ENCODE peak calls at places on chromosomes 12 and 14, in eight cellular contexts. One of them, this sample, is unnamed.
A peak's percentile ranks its signal among the peaks of the same experiment; 100 is the strongest.

GRCh38 chr14:33512201-33512600 is 438.7 kb downstream of the EGLN3 start:
- DNase-seq in amygdala: no peak
- DNase-seq in astrocyte of the spinal cord: peak; percentile 73
- DNase-seq in right lobe of liver: no peak
- DNase-seq in stimulated activated CD4-positive, alpha-beta T cell treated with anti-CD3 and anti-CD28 coated beads, Interleukin-1b, Interleukin-23, amount 100 ng/mL, for 4 hours: no peak
- DNase-seq in neural crest cell: no peak
- DNase-seq in posterior cingulate gyrus: no peak
- DNase-seq in fibroblast of pulmonary artery: peak; percentile 92
- DNase-seq in this sample: no peak

GRCh38 chr12:879641-880040 is 69.9 kb downstream of the RAD52 start:
- DNase-seq in amygdala: no peak
- DNase-seq in astrocyte of the spinal cord: peak; percentile 65
- DNase-seq in right lobe of liver: no peak
- DNase-seq in stimulated activated CD4-positive, alpha-beta T cell treated with anti-CD3 and anti-CD28 coated beads, Interleukin-1b, Interleukin-23, amount 100 ng/mL, for 4 hours: no peak
- DNase-seq in neural crest cell: no peak
- DNase-seq in posterior cingulate gyrus: no peak
- DNase-seq in fibroblast of pulmonary artery: peak; percentile 39
- DNase-seq in this sample: no peak

GRCh38 chr14:23300687-23301223 is 1.9 kb downstream of the PPP1R3E start:
- DNase-seq in amygdala: peak; percentile 73
- DNase-seq in astrocyte of the spinal cord: peak; percentile 18
- DNase-seq in right lobe of liver: peak; percentile 62
- DNase-seq in stimulated activated CD4-positive, alpha-beta T cell treated with anti-CD3 and anti-CD28 coated beads, Interleukin-1b, Interleukin-23, amount 100 ng/mL, for 4 hours: no peak
- DNase-seq in neural crest cell: no peak
- DNase-seq in posterior cingulate gyrus: peak; percentile 85
- DNase-seq in fibroblast of pulmonary artery: peak; percentile 28
- DNase-seq in this sample: no peak

GRCh38 chr14:30355431-30355913 is 203.5 kb upstream of the G2E3 start:
- DNase-seq in amygdala: no peak
- DNase-seq in astrocyte of the spinal cord: no peak
- DNase-seq in right lobe of liver: no peak
- DNase-seq in stimulated activated CD4-positive, alpha-beta T cell treated with anti-CD3 and anti-CD28 coated beads, Interleukin-1b, Interleukin-23, amount 100 ng/mL, for 4 hours: no peak
- DNase-seq in neural crest cell: no peak
- DNase-seq in posterior cingulate gyrus: no peak
- DNase-seq in fibroblast of pulmonary artery: peak; percentile 1
- DNase-seq in this sample: no peak

GRCh38 chr12:6662602-6662905 is 365 bp downstream of the ING4 start:
- DNase-seq in amygdala: no peak
- DNase-seq in astrocyte of the spinal cord: no peak
- DNase-seq in right lobe of liver: no peak
- DNase-seq in stimulated activated CD4-positive, alpha-beta T cell treated with anti-CD3 and anti-CD28 coated beads, Interleukin-1b, Interleukin-23, amount 100 ng/mL, for 4 hours: no peak
- DNase-seq in neural crest cell: no peak
- DNase-seq in posterior cingulate gyrus: no peak
- DNase-seq in fibroblast of pulmonary artery: no peak
- DNase-seq in this sample: no peak

GRCh38 chr14:85233756-85234545 is 296.0 kb upstream of the FLRT2 start:
- DNase-seq in amygdala: no peak
- DNase-seq in astrocyte of the spinal cord: peak; percentile 53
- DNase-seq in right lobe of liver: no peak
- DNase-seq in stimulated activated CD4-positive, alpha-beta T cell treated with anti-CD3 and anti-CD28 coated beads, Interleukin-1b, Interleukin-23, amount 100 ng/mL, for 4 hours: no peak
- DNase-seq in neural crest cell: no peak
- DNase-seq in posterior cingulate gyrus: no peak
- DNase-seq in fibroblast of pulmonary artery: peak; percentile 61
- DNase-seq in this sample: no peak

GRCh38 chr14:75825147-75825592 is 156.6 kb downstream of the TGFB3 start:
- DNase-seq in amygdala: no peak
- DNase-seq in astrocyte of the spinal cord: peak; percentile 78
- DNase-seq in right lobe of liver: no peak
- DNase-seq in stimulated activated CD4-positive, alpha-beta T cell treated with anti-CD3 and anti-CD28 coated beads, Interleukin-1b, Interleukin-23, amount 100 ng/mL, for 4 hours: no peak
- DNase-seq in neural crest cell: no peak
- DNase-seq in posterior cingulate gyrus: no peak
- DNase-seq in fibroblast of pulmonary artery: peak; percentile 65
- DNase-seq in this sample: no peak

GRCh38 chr12:63008372-63008771 is 73.4 kb upstream of the PPM1H start:
- DNase-seq in amygdala: no peak
- DNase-seq in astrocyte of the spinal cord: no peak
- DNase-seq in right lobe of liver: no peak
- DNase-seq in stimulated activated CD4-positive, alpha-beta T cell treated with anti-CD3 and anti-CD28 coated beads, Interleukin-1b, Interleukin-23, amount 100 ng/mL, for 4 hours: no peak
- DNase-seq in neural crest cell: no peak
- DNase-seq in posterior cingulate gyrus: no peak
- DNase-seq in fibroblast of pulmonary artery: no peak
- DNase-seq in this sample: no peak

GRCh38 chr12:78878866-78879265 is 14.3 kb downstream of the SYT1 start:
- DNase-seq in amygdala: no peak
- DNase-seq in astrocyte of the spinal cord: no peak
- DNase-seq in right lobe of liver: no peak
- DNase-seq in stimulated activated CD4-positive, alpha-beta T cell treated with anti-CD3 and anti-CD28 coated beads, Interleukin-1b, Interleukin-23, amount 100 ng/mL, for 4 hours: no peak
- DNase-seq in neural crest cell: no peak
- DNase-seq in posterior cingulate gyrus: no peak
- DNase-seq in fibroblast of pulmonary artery: no peak
- DNase-seq in this sample: no peak

GRCh38 chr12:71521125-71521524 is 81.5 kb downstream of the LGR5 start:
- DNase-seq in amygdala: no peak
- DNase-seq in astrocyte of the spinal cord: no peak
- DNase-seq in right lobe of liver: no peak
- DNase-seq in stimulated activated CD4-positive, alpha-beta T cell treated with anti-CD3 and anti-CD28 coated beads, Interleukin-1b, Interleukin-23, amount 100 ng/mL, for 4 hours: no peak
- DNase-seq in neural crest cell: no peak
- DNase-seq in posterior cingulate gyrus: no peak
- DNase-seq in fibroblast of pulmonary artery: no peak
- DNase-seq in this sample: no peak

GRCh38 chr12:132214906-132215643 is 70.8 kb downstream of the NOC4L start:
- DNase-seq in amygdala: no peak
- DNase-seq in astrocyte of the spinal cord: no peak
- DNase-seq in right lobe of liver: no peak
- DNase-seq in stimulated activated CD4-positive, alpha-beta T cell treated with anti-CD3 and anti-CD28 coated beads, Interleukin-1b, Interleukin-23, amount 100 ng/mL, for 4 hours: no peak
- DNase-seq in neural crest cell: no peak
- DNase-seq in posterior cingulate gyrus: no peak
- DNase-seq in fibroblast of pulmonary artery: no peak
- DNase-seq in this sample: no peak

GRCh38 chr12:4824415-4824814 is 85.3 kb upstream of the KCNA1 start:
- DNase-seq in amygdala: no peak
- DNase-seq in astrocyte of the spinal cord: peak; percentile 79
- DNase-seq in right lobe of liver: no peak
- DNase-seq in stimulated activated CD4-positive, alpha-beta T cell treated with anti-CD3 and anti-CD28 coated beads, Interleukin-1b, Interleukin-23, amount 100 ng/mL, for 4 hours: no peak
- DNase-seq in neural crest cell: no peak
- DNase-seq in posterior cingulate gyrus: no peak
- DNase-seq in fibroblast of pulmonary artery: peak; percentile 48
- DNase-seq in this sample: no peak

GRCh38 chr12:28346567-28346966 is 156.3 kb downstream of the CCDC91 start:
- DNase-seq in amygdala: no peak
- DNase-seq in astrocyte of the spinal cord: no peak
- DNase-seq in right lobe of liver: no peak
- DNase-seq in stimulated activated CD4-positive, alpha-beta T cell treated with anti-CD3 and anti-CD28 coated beads, Interleukin-1b, Interleukin-23, amount 100 ng/mL, for 4 hours: no peak
- DNase-seq in neural crest cell: no peak
- DNase-seq in posterior cingulate gyrus: no peak
- DNase-seq in fibroblast of pulmonary artery: no peak
- DNase-seq in this sample: no peak

GRCh38 chr12:53674977-53675700 is 744 bp downstream of the ATP5MC2 start:
- DNase-seq in amygdala: no peak
- DNase-seq in astrocyte of the spinal cord: no peak
- DNase-seq in right lobe of liver: no peak
- DNase-seq in stimulated activated CD4-positive, alpha-beta T cell treated with anti-CD3 and anti-CD28 coated beads, Interleukin-1b, Interleukin-23, amount 100 ng/mL, for 4 hours: no peak
- DNase-seq in neural crest cell: no peak
- DNase-seq in posterior cingulate gyrus: no peak
- DNase-seq in fibroblast of pulmonary artery: no peak
- DNase-seq in this sample: no peak

GRCh38 chr14:48805315-48805714 is 780.9 kb downstream of the RPS29 start:
- DNase-seq in amygdala: no peak
- DNase-seq in astrocyte of the spinal cord: no peak
- DNase-seq in right lobe of liver: no peak
- DNase-seq in stimulated activated CD4-positive, alpha-beta T cell treated with anti-CD3 and anti-CD28 coated beads, Interleukin-1b, Interleukin-23, amount 100 ng/mL, for 4 hours: no peak
- DNase-seq in neural crest cell: no peak
- DNase-seq in posterior cingulate gyrus: no peak
- DNase-seq in fibroblast of pulmonary artery: no peak
- DNase-seq in this sample: no peak

GRCh38 chr12:56257491-56258067 is 605 bp downstream of the ANKRD52 start:
- DNase-seq in amygdala: no peak
- DNase-seq in astrocyte of the spinal cord: peak; percentile 39
- DNase-seq in right lobe of liver: no peak
- DNase-seq in stimulated activated CD4-positive, alpha-beta T cell treated with anti-CD3 and anti-CD28 coated beads, Interleukin-1b, Interleukin-23, amount 100 ng/mL, for 4 hours: no peak
- DNase-seq in neural crest cell: peak; percentile 38
- DNase-seq in posterior cingulate gyrus: peak; percentile 79
- DNase-seq in fibroblast of pulmonary artery: no peak
- DNase-seq in this sample: no peak

GRCh38 chr14:100143523-100143922 is 15.9 kb downstream of the DEGS2 start:
- DNase-seq in amygdala: no peak
- DNase-seq in astrocyte of the spinal cord: no peak
- DNase-seq in right lobe of liver: no peak
- DNase-seq in stimulated activated CD4-positive, alpha-beta T cell treated with anti-CD3 and anti-CD28 coated beads, Interleukin-1b, Interleukin-23, amount 100 ng/mL, for 4 hours: no peak
- DNase-seq in neural crest cell: no peak
- DNase-seq in posterior cingulate gyrus: no peak
- DNase-seq in fibroblast of pulmonary artery: no peak
- DNase-seq in this sample: no peak

GRCh38 chr12:87667378-87667777 is 361.8 kb downstream of the C12orf50 start:
- DNase-seq in amygdala: no peak
- DNase-seq in astrocyte of the spinal cord: peak; percentile 51
- DNase-seq in right lobe of liver: no peak
- DNase-seq in stimulated activated CD4-positive, alpha-beta T cell treated with anti-CD3 and anti-CD28 coated beads, Interleukin-1b, Interleukin-23, amount 100 ng/mL, for 4 hours: no peak
- DNase-seq in neural crest cell: no peak
- DNase-seq in posterior cingulate gyrus: no peak
- DNase-seq in fibroblast of pulmonary artery: peak; percentile 84
- DNase-seq in this sample: no peak

GRCh38 chr14:101903111-101903561 is 61.2 kb upstream of the DYNC1H1 start:
- DNase-seq in amygdala: peak; percentile 86
- DNase-seq in astrocyte of the spinal cord: no peak
- DNase-seq in right lobe of liver: no peak
- DNase-seq in stimulated activated CD4-positive, alpha-beta T cell treated with anti-CD3 and anti-CD28 coated beads, Interleukin-1b, Interleukin-23, amount 100 ng/mL, for 4 hours: no peak
- DNase-seq in neural crest cell: no peak
- DNase-seq in posterior cingulate gyrus: peak; percentile 91
- DNase-seq in fibroblast of pulmonary artery: no peak
- DNase-seq in this sample: no peak

GRCh38 chr14:98243332-98243731 is 1028.7 kb downstream of the BCL11B start:
- DNase-seq in amygdala: no peak
- DNase-seq in astrocyte of the spinal cord: no peak
- DNase-seq in right lobe of liver: no peak
- DNase-seq in stimulated activated CD4-positive, alpha-beta T cell treated with anti-CD3 and anti-CD28 coated beads, Interleukin-1b, Interleukin-23, amount 100 ng/mL, for 4 hours: no peak
- DNase-seq in neural crest cell: no peak
- DNase-seq in posterior cingulate gyrus: no peak
- DNase-seq in fibroblast of pulmonary artery: no peak
- DNase-seq in this sample: no peak

GRCh38 chr14:53509845-53510244 is 356.7 kb upstream of the DDHD1 start:
- DNase-seq in amygdala: no peak
- DNase-seq in astrocyte of the spinal cord: no peak
- DNase-seq in right lobe of liver: no peak
- DNase-seq in stimulated activated CD4-positive, alpha-beta T cell treated with anti-CD3 and anti-CD28 coated beads, Interleukin-1b, Interleukin-23, amount 100 ng/mL, for 4 hours: no peak
- DNase-seq in neural crest cell: no peak
- DNase-seq in posterior cingulate gyrus: no peak
- DNase-seq in fibroblast of pulmonary artery: no peak
- DNase-seq in this sample: no peak

GRCh38 chr14:64760146-64760755 is 56.0 kb downstream of the PLEKHG3 start:
- DNase-seq in amygdala: peak; percentile 8
- DNase-seq in astrocyte of the spinal cord: peak; percentile 41
- DNase-seq in right lobe of liver: peak; percentile 67
- DNase-seq in stimulated activated CD4-positive, alpha-beta T cell treated with anti-CD3 and anti-CD28 coated beads, Interleukin-1b, Interleukin-23, amount 100 ng/mL, for 4 hours: peak; percentile 49
- DNase-seq in neural crest cell: peak; percentile 71
- DNase-seq in posterior cingulate gyrus: peak; percentile 93
- DNase-seq in fibroblast of pulmonary artery: peak; percentile 54
- DNase-seq in this sample: peak; percentile 77

GRCh38 chr14:89240414-89240813 is 176.6 kb downstream of the FOXN3 start:
- DNase-seq in amygdala: no peak
- DNase-seq in astrocyte of the spinal cord: peak; percentile 45
- DNase-seq in right lobe of liver: no peak
- DNase-seq in stimulated activated CD4-positive, alpha-beta T cell treated with anti-CD3 and anti-CD28 coated beads, Interleukin-1b, Interleukin-23, amount 100 ng/mL, for 4 hours: no peak
- DNase-seq in neural crest cell: no peak
- DNase-seq in posterior cingulate gyrus: no peak
- DNase-seq in fibroblast of pulmonary artery: peak; percentile 31
- DNase-seq in this sample: no peak

GRCh38 chr12:12010277-12011031 is 60.3 kb upstream of the BCL2L14 start:
- DNase-seq in amygdala: peak; percentile 47
- DNase-seq in astrocyte of the spinal cord: peak; percentile 89
- DNase-seq in right lobe of liver: no peak
- DNase-seq in stimulated activated CD4-positive, alpha-beta T cell treated with anti-CD3 and anti-CD28 coated beads, Interleukin-1b, Interleukin-23, amount 100 ng/mL, for 4 hours: peak; percentile 44
- DNase-seq in neural crest cell: no peak
- DNase-seq in posterior cingulate gyrus: peak; percentile 92
- DNase-seq in fibroblast of pulmonary artery: peak; percentile 69
- DNase-seq in this sample: peak; percentile 76

GRCh38 chr14:94385553-94386057 is 2.8 kb downstream of the SERPINA1 start:
- DNase-seq in amygdala: no peak
- DNase-seq in astrocyte of the spinal cord: no peak
- DNase-seq in right lobe of liver: peak; percentile 49
- DNase-seq in stimulated activated CD4-positive, alpha-beta T cell treated with anti-CD3 and anti-CD28 coated beads, Interleukin-1b, Interleukin-23, amount 100 ng/mL, for 4 hours: no peak
- DNase-seq in neural crest cell: no peak
- DNase-seq in posterior cingulate gyrus: no peak
- DNase-seq in fibroblast of pulmonary artery: no peak
- DNase-seq in this sample: no peak

GRCh38 chr12:57276935-57277563 is 26.1 kb upstream of the STAC3 start:
- DNase-seq in amygdala: no peak
- DNase-seq in astrocyte of the spinal cord: peak; percentile 21
- DNase-seq in right lobe of liver: no peak
- DNase-seq in stimulated activated CD4-positive, alpha-beta T cell treated with anti-CD3 and anti-CD28 coated beads, Interleukin-1b, Interleukin-23, amount 100 ng/mL, for 4 hours: no peak
- DNase-seq in neural crest cell: no peak
- DNase-seq in posterior cingulate gyrus: no peak
- DNase-seq in fibroblast of pulmonary artery: peak; percentile 51
- DNase-seq in this sample: no peak

GRCh38 chr12:31589896-31590729 is 823 bp downstream of the DENND5B start:
- DNase-seq in amygdala: peak; percentile 64
- DNase-seq in astrocyte of the spinal cord: peak; percentile 65
- DNase-seq in right lobe of liver: peak; percentile 95
- DNase-seq in stimulated activated CD4-positive, alpha-beta T cell treated with anti-CD3 and anti-CD28 coated beads, Interleukin-1b, Interleukin-23, amount 100 ng/mL, for 4 hours: peak; percentile 12
- DNase-seq in neural crest cell: peak; percentile 69
- DNase-seq in posterior cingulate gyrus: peak; percentile 94
- DNase-seq in fibroblast of pulmonary artery: peak; percentile 72
- DNase-seq in this sample: peak; percentile 78

GRCh38 chr12:116459921-116460666 is 99.1 kb upstream of the MAP1LC3B2 start:
- DNase-seq in amygdala: no peak
- DNase-seq in astrocyte of the spinal cord: peak; percentile 28
- DNase-seq in right lobe of liver: no peak
- DNase-seq in stimulated activated CD4-positive, alpha-beta T cell treated with anti-CD3 and anti-CD28 coated beads, Interleukin-1b, Interleukin-23, amount 100 ng/mL, for 4 hours: no peak
- DNase-seq in neural crest cell: no peak
- DNase-seq in posterior cingulate gyrus: peak; percentile 70
- DNase-seq in fibroblast of pulmonary artery: no peak
- DNase-seq in this sample: no peak

GRCh38 chr12:131279281-131279921 is 325.7 kb downstream of the ADGRD1 start:
- DNase-seq in amygdala: no peak
- DNase-seq in astrocyte of the spinal cord: no peak
- DNase-seq in right lobe of liver: peak; percentile 26
- DNase-seq in stimulated activated CD4-positive, alpha-beta T cell treated with anti-CD3 and anti-CD28 coated beads, Interleukin-1b, Interleukin-23, amount 100 ng/mL, for 4 hours: no peak
- DNase-seq in neural crest cell: no peak
- DNase-seq in posterior cingulate gyrus: peak; percentile 65
- DNase-seq in fibroblast of pulmonary artery: no peak
- DNase-seq in this sample: peak; percentile 56

GRCh38 chr12:6941267-6941666 is 2.3 kb upstream of the RNU7-1 start:
- DNase-seq in amygdala: no peak
- DNase-seq in astrocyte of the spinal cord: no peak
- DNase-seq in right lobe of liver: peak; percentile 64
- DNase-seq in stimulated activated CD4-positive, alpha-beta T cell treated with anti-CD3 and anti-CD28 coated beads, Interleukin-1b, Interleukin-23, amount 100 ng/mL, for 4 hours: no peak
- DNase-seq in neural crest cell: no peak
- DNase-seq in posterior cingulate gyrus: peak; percentile 58
- DNase-seq in fibroblast of pulmonary artery: no peak
- DNase-seq in this sample: no peak

GRCh38 chr12:54140958-54141388 is 47.8 kb downstream of the SMUG1 start:
- DNase-seq in amygdala: no peak
- DNase-seq in astrocyte of the spinal cord: no peak
- DNase-seq in right lobe of liver: no peak
- DNase-seq in stimulated activated CD4-positive, alpha-beta T cell treated with anti-CD3 and anti-CD28 coated beads, Interleukin-1b, Interleukin-23, amount 100 ng/mL, for 4 hours: no peak
- DNase-seq in neural crest cell: no peak
- DNase-seq in posterior cingulate gyrus: peak; percentile 43
- DNase-seq in fibroblast of pulmonary artery: no peak
- DNase-seq in this sample: no peak

GRCh38 chr12:113248842-113249435 is 27.7 kb downstream of the TPCN1 start:
- DNase-seq in amygdala: no peak
- DNase-seq in astrocyte of the spinal cord: no peak
- DNase-seq in right lobe of liver: no peak
- DNase-seq in stimulated activated CD4-positive, alpha-beta T cell treated with anti-CD3 and anti-CD28 coated beads, Interleukin-1b, Interleukin-23, amount 100 ng/mL, for 4 hours: no peak
- DNase-seq in neural crest cell: no peak
- DNase-seq in posterior cingulate gyrus: peak; percentile 59
- DNase-seq in fibroblast of pulmonary artery: no peak
- DNase-seq in this sample: no peak

GRCh38 chr14:73759183-73759713 is 45.1 kb upstream of the PNMA1 start:
- DNase-seq in amygdala: peak; percentile 64
- DNase-seq in astrocyte of the spinal cord: peak; percentile 44
- DNase-seq in right lobe of liver: peak; percentile 63
- DNase-seq in stimulated activated CD4-positive, alpha-beta T cell treated with anti-CD3 and anti-CD28 coated beads, Interleukin-1b, Interleukin-23, amount 100 ng/mL, for 4 hours: peak; percentile 53
- DNase-seq in neural crest cell: peak; percentile 33
- DNase-seq in posterior cingulate gyrus: peak; percentile 96
- DNase-seq in fibroblast of pulmonary artery: peak; percentile 62
- DNase-seq in this sample: peak; percentile 85

GRCh38 chr12:96015672-96016071 is 19.5 kb upstream of the HAL start:
- DNase-seq in amygdala: no peak
- DNase-seq in astrocyte of the spinal cord: peak; percentile 25
- DNase-seq in right lobe of liver: no peak
- DNase-seq in stimulated activated CD4-positive, alpha-beta T cell treated with anti-CD3 and anti-CD28 coated beads, Interleukin-1b, Interleukin-23, amount 100 ng/mL, for 4 hours: no peak
- DNase-seq in neural crest cell: no peak
- DNase-seq in posterior cingulate gyrus: peak; percentile 84
- DNase-seq in fibroblast of pulmonary artery: peak; percentile 47
- DNase-seq in this sample: no peak